ENCODE peak calls at places on chromosomes 16 and 17, in ten cellular contexts. C is ascending aorta, H is MG63, O is osteoblast, D is left lung, T is breast epithelium, G is foreskin keratinocyte, B is thyroid gland, W is stomach, M is bronchial epithelial cell. P is an unnamed sample.

GRCh38 chr17:64442550-64442971 is 6.4 kb upstream of the MILR1 start:
- DNase-seq in C (no peak), H (no peak), O (no peak), D (peak; percentile 81), T (no peak), G (no peak), B (no peak), W (no peak), M (no peak), P (no peak)

GRCh38 chr16:3971261-3971660 is 90.7 kb upstream of the CREBBP start:
- DNase-seq in C (no peak), H (peak; percentile 22), O (peak; percentile 97), D (no peak), T (no peak), G (no peak), B (no peak), W (no peak), M (peak; percentile 35), P (no peak)

GRCh38 chr16:78571880-78572279 is 472.4 kb downstream of the WWOX start:
- DNase-seq in C (no peak), H (no peak), O (no peak), D (no peak), T (no peak), G (no peak), B (no peak), W (no peak), M (no peak), P (no peak)

GRCh38 chr16:30953511-30954124 is 3.9 kb upstream of the SETD1A start:
- DNase-seq in C (peak; percentile 80), H (peak; percentile 71), O (peak; percentile 94), D (no peak), T (no peak), G (no peak), B (peak; percentile 52), W (peak; percentile 56), M (peak; percentile 48), P (peak; percentile 59)

GRCh38 chr17:48238933-48239602 is 131.5 kb downstream of the SNX11 start:
- DNase-seq in C (no peak), H (no peak), O (no peak), D (no peak), T (no peak), G (no peak), B (no peak), W (no peak), M (no peak), P (no peak)

GRCh38 chr16:50208460-50208931 is 55.4 kb downstream of the TENT4B start:
- DNase-seq in C (no peak), H (peak; percentile 21), O (peak; percentile 19), D (no peak), T (no peak), G (no peak), B (no peak), W (no peak), M (peak; percentile 58), P (no peak)

GRCh38 chr17:78148286-78149016 is 2.3 kb downstream of the C17orf99 start:
- DNase-seq in C (no peak), H (no peak), O (peak; percentile 46), D (no peak), T (no peak), G (no peak), B (no peak), W (no peak), M (no peak), P (no peak)

GRCh38 chr16:10581507-10581906 is 1.1 kb upstream of the EMP2 start:
- DNase-seq in C (no peak), H (no peak), O (no peak), D (no peak), T (no peak), G (no peak), B (no peak), W (no peak), M (no peak), P (no peak)

GRCh38 chr16:81730090-81731051 is 48.7 kb upstream of the PLCG2 start:
- DNase-seq in C (peak; percentile 87), H (peak; percentile 68), O (peak; percentile 97), D (peak; percentile 95), T (peak; percentile 79), G (no peak), B (peak; percentile 67), W (peak; percentile 89), M (peak; percentile 44), P (peak; percentile 42)

GRCh38 chr17:47085736-47086135 is 103.4 kb downstream of the CDC27 start:
- DNase-seq in C (no peak), H (no peak), O (no peak), D (no peak), T (no peak), G (no peak), B (no peak), W (no peak), M (no peak), P (no peak)

GRCh38 chr17:67078292-67078691 is 33.9 kb downstream of the CACNG1 start:
- DNase-seq in C (no peak), H (no peak), O (no peak), D (no peak), T (no peak), G (no peak), B (no peak), W (no peak), M (no peak), P (no peak)
- H3K27me3 ChIP-seq in C (no peaks in the 10 kb centered on the region), H (no peaks in the 10 kb centered on the region), O (no peaks in the 10 kb centered on the region), D (no peaks in the 10 kb centered on the region), T (no peaks in the 10 kb centered on the region), G (no peaks in the 10 kb centered on the region), B (no peaks in the 10 kb centered on the region), W (no peaks in the 10 kb centered on the region), M (no peaks in the 10 kb centered on the region), P (no peaks in the 10 kb centered on the region)

DNA sequence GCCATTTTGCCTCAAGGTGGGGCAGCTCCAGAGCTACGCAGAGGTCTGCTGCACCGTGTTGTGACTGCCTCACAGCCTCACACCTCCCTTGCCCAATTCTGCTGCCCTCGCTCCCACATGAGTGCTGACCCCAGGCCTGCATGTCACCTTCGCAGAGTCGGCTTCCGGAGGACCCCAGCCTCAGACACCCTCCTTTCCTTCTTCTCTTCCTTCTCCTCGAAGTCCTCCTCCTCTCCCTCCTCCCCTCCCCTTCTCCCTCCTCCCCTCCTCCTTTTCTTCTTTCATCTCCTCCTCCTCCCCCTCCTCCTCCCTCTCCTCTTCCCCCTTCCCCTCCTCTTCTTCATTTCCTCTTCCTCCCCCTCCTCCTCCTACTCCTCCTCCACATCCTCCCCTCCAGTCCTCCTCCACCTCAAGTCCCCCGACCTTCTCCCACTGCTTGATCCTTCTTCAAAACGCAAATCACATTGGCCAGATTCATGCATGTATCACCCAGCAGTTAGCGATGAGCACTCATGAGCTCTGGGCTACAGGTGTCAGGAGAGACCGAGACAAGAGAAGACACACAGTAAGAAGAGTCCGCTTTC is 243.8 kb downstream of the RBFOX3 start:
- DNase-seq in C (no peak), H (no peak), O (peak; percentile 38), D (no peak), T (no peak), G (no peak), B (no peak), W (no peak), M (no peak), P (no peak)
- H3K27me3 ChIP-seq in C (no peaks in the 10 kb centered on the region), H (peaks cover 80% of the 10 kb centered on the region), O (peaks cover 12% of the 10 kb centered on the region), D (no peaks in the 10 kb centered on the region), T (no peaks in the 10 kb centered on the region), G (peaks cover 4% of the 10 kb centered on the region), B (no peaks in the 10 kb centered on the region), W (peaks cover 95% of the 10 kb centered on the region), M (peaks cover 2% of the 10 kb centered on the region), P (no peaks in the 10 kb centered on the region)

GRCh38 chr17:76136276-76137025 is 4.6 kb downstream of the FOXJ1 start:
- DNase-seq in C (peak; percentile 38), H (no peak), O (peak; percentile 83), D (no peak), T (no peak), G (no peak), B (no peak), W (no peak), M (no peak), P (no peak)

GRCh38 chr17:76138896-76139248 is 2.2 kb downstream of the FOXJ1 start:
- DNase-seq in C (no peak), H (no peak), O (peak; percentile 38), D (peak; percentile 57), T (no peak), G (no peak), B (no peak), W (no peak), M (no peak), P (no peak)

GRCh38 chr17:76138234-76138895 is 2.7 kb downstream of the FOXJ1 start:
- DNase-seq in C (no peak), H (no peak), O (peak; percentile 68), D (peak; percentile 61), T (no peak), G (no peak), B (peak; percentile 92), W (no peak), M (no peak), P (no peak)

GRCh38 chr17:76137026-76137350 is 4.1 kb downstream of the FOXJ1 start:
- DNase-seq in C (peak; percentile 61), H (no peak), O (peak; percentile 74), D (no peak), T (no peak), G (no peak), B (no peak), W (no peak), M (no peak), P (no peak)

GRCh38 chr17:76137351-76138233 is 3.5 kb downstream of the FOXJ1 start:
- DNase-seq in C (no peak), H (no peak), O (peak; percentile 90), D (peak; percentile 74), T (no peak), G (no peak), B (no peak), W (no peak), M (no peak), P (no peak)
- H3K27me3 ChIP-seq in C (peaks cover 20% of the 10 kb centered on the region), H (peaks cover 5% of the 10 kb centered on the region), O (peaks cover 66% of the 10 kb centered on the region), D (peaks cover 29% of the 10 kb centered on the region), T (peaks cover 14% of the 10 kb centered on the region), G (peaks cover 70% of the 10 kb centered on the region), B (no peaks in the 10 kb centered on the region), W (peaks cover 85% of the 10 kb centered on the region), M (peaks cover 26% of the 10 kb centered on the region), P (peaks cover 4% of the 10 kb centered on the region)

GRCh38 chr17:79812969-79813825 is 16.3 kb upstream of the CBX8 start:
- DNase-seq in C (no peak), H (peak; percentile 41), O (peak; percentile 93), D (peak; percentile 70), T (no peak), G (no peak), B (no peak), W (no peak), M (no peak), P (no peak)

GRCh38 chr17:79814966-79815835 is 18.3 kb upstream of the CBX8 start:
- DNase-seq in C (no peak), H (peak; percentile 46), O (peak; percentile 96), D (peak; percentile 88), T (peak; percentile 91), G (no peak), B (peak; percentile 90), W (peak; percentile 88), M (no peak), P (no peak)

GRCh38 chr17:79814624-79814965 is 17.7 kb upstream of the CBX8 start:
- DNase-seq in C (no peak), H (no peak), O (no peak), D (no peak), T (no peak), G (no peak), B (no peak), W (no peak), M (no peak), P (no peak)

GRCh38 chr17:79812206-79812968 is 15.5 kb upstream of the CBX8 start:
- DNase-seq in C (no peak), H (no peak), O (no peak), D (no peak), T (no peak), G (no peak), B (no peak), W (no peak), M (no peak), P (no peak)

GRCh38 chr17:79813826-79814623 is 17.1 kb upstream of the CBX8 start:
- DNase-seq in C (no peak), H (no peak), O (peak; percentile 92), D (no peak), T (no peak), G (no peak), B (no peak), W (no peak), M (no peak), P (peak; percentile 25)
- H3K27me3 ChIP-seq in C (peaks cover 59% of the 10 kb centered on the region), H (peaks cover 39% of the 10 kb centered on the region), O (peaks cover 72% of the 10 kb centered on the region), D (peaks cover 62% of the 10 kb centered on the region), T (peaks cover 24% of the 10 kb centered on the region), G (peaks cover 94% of the 10 kb centered on the region), B (peaks cover 42% of the 10 kb centered on the region), W (peaks cover 94% of the 10 kb centered on the region), M (peaks cover 45% of the 10 kb centered on the region), P (peaks cover 38% of the 10 kb centered on the region)

P was measured in CD4-positive, alpha-beta memory T cell.